ENCODE peak calls at places on chromosomes 6 and 20, in seven cellular contexts. R, Y, D, O, U, A and P are unnamed samples.

GRCh38 chr6:116266803-116267202 is 12.9 kb downstream of the TSPYL1 start:
- DNase-seq in Y (no peak), A (no peak), U (no peak), D (no peak), R (no peak), O (no peak), P (no peak)

GRCh38 chr6:23445157-23445710 is 680.8 kb upstream of the NRSN1 start:
- DNase-seq in O (no peak), Y (no peak), U (no peak), D (peak), A (no peak), R (no peak), P (no peak)

GRCh38 chr6:128368213-128369000 is 152.0 kb downstream of the PTPRK start:
- DNase-seq in R (no peak), D (no peak), A (no peak), U (no peak), Y (no peak), O (no peak), P (no peak)

GRCh38 chr6:90216081-90216977 is 80.3 kb downstream of the BACH2 start:
- DNase-seq in U (no peak), R (peak), A (no peak), Y (peak), D (no peak), O (no peak), P (no peak)

GRCh38 chr20:19692100-19692499 is 66.0 kb upstream of the RIN2 start:
- DNase-seq in D (no peak), O (no peak), Y (no peak), U (no peak), A (no peak), R (no peak), P (no peak)

GRCh38 chr6:36340671-36341454 is 4.2 kb upstream of the BNIP5 start:
- DNase-seq in R (peak), D (peak), U (peak), O (peak), A (peak), Y (peak), P (peak)

GRCh38 chr6:153131037-153131981 is at the start of gene RGS17:
- DNase-seq in U (peak), D (peak), R (peak), Y (peak), O (peak), A (peak), P (peak)

GRCh38 chr20:57662313-57663240 is 42.4 kb upstream of the ZBP1 start:
- DNase-seq in A (no peak), U (peak), R (peak), Y (no peak), D (no peak), O (no peak), P (no peak)

GRCh38 chr6:2764610-2765165 is 505 bp upstream of the WRNIP1 start:
- DNase-seq in A (peak), Y (peak), U (peak), D (peak), O (no peak), R (no peak), P (peak)

GRCh38 chr20:8627386-8628030 is 441.4 kb upstream of the PLCB4 start:
- DNase-seq in A (no peak), D (no peak), O (no peak), R (no peak), U (no peak), Y (no peak), P (no peak)

GRCh38 chr6:107716688-107717089 is 107.4 kb downstream of the SCML4 start:
- DNase-seq in A (no peak), O (no peak), Y (peak), U (no peak), D (no peak), R (no peak), P (no peak)

GRCh38 chr20:7883309-7883708 is 56.9 kb downstream of the HAO1 start:
- DNase-seq in U (no peak), O (no peak), Y (no peak), D (no peak), A (no peak), R (no peak), P (no peak)

GRCh38 chr6:41427642-41428401 is 92.4 kb downstream of the NCR2 start:
- DNase-seq in U (no peak), D (peak), A (peak), R (peak), Y (peak), O (peak), P (peak)

GRCh38 chr20:64119681-64120341 is 12.4 kb upstream of the NPBWR2 start:
- DNase-seq in Y (no peak), O (no peak), D (no peak), U (no peak), R (no peak), A (no peak), P (peak)

GRCh38 chr6:52087498-52087999 is at the start of gene PKHD1:
- DNase-seq in D (no peak), O (no peak), A (peak), Y (peak), R (no peak), U (no peak), P (no peak)

GRCh38 chr6:16712931-16713484 is 48.3 kb downstream of the ATXN1 start:
- DNase-seq in D (no peak), R (no peak), A (peak), O (no peak), U (no peak), Y (no peak), P (no peak)

GRCh38 chr6:92122746-92123145 is 1296.6 kb downstream of the EPHA7 start:
- DNase-seq in A (no peak), U (no peak), O (no peak), Y (no peak), D (no peak), R (no peak), P (no peak)

GRCh38 chr20:48338717-48339116 is 489.1 kb downstream of the PREX1 start:
- DNase-seq in R (no peak), D (no peak), O (no peak), U (no peak), Y (no peak), A (no peak), P (no peak)

GRCh38 chr6:20826378-20826777 is 292.1 kb downstream of the CDKAL1 start:
- DNase-seq in A (no peak), R (no peak), Y (no peak), D (no peak), U (no peak), O (no peak), P (no peak)

GRCh38 chr6:27672113-27672799 is 199.4 kb upstream of the ZNF184 start:
- DNase-seq in D (no peak), Y (peak), U (peak), O (no peak), A (no peak), R (peak), P (no peak)

GRCh38 chr6:128767705-128768104 is 115.2 kb upstream of the LAMA2 start:
- DNase-seq in R (no peak), O (no peak), D (no peak), A (no peak), U (no peak), Y (no peak), P (no peak)

GRCh38 chr6:2563635-2564034 is 187.1 kb downstream of the MYLK4 start:
- DNase-seq in R (no peak), A (no peak), D (no peak), Y (peak), U (no peak), O (no peak), P (no peak)

GRCh38 chr6:134464690-134465411 is 146.9 kb upstream of the SGK1 start:
- DNase-seq in R (no peak), D (no peak), U (no peak), O (no peak), Y (peak), A (peak), P (peak)

GRCh38 chr6:166408936-166409755 is 26.4 kb upstream of the MPC1 start:
- DNase-seq in R (no peak), D (no peak), A (no peak), U (no peak), O (no peak), Y (no peak), P (no peak)

GRCh38 chr6:144690659-144691058 is 405.5 kb downstream of the UTRN start:
- DNase-seq in O (no peak), Y (no peak), A (no peak), R (no peak), U (no peak), D (no peak), P (no peak)

GRCh38 chr20:54377992-54378773 is 97.2 kb upstream of the DOK5 start:
- DNase-seq in O (no peak), Y (no peak), U (no peak), D (no peak), R (no peak), A (no peak), P (no peak)

GRCh38 chr20:54379893-54380292 is 95.5 kb upstream of the DOK5 start:
- DNase-seq in Y (no peak), O (no peak), R (no peak), U (no peak), D (no peak), A (no peak), P (no peak)

GRCh38 chr20:54382419-54382818 is 93.0 kb upstream of the DOK5 start:
- DNase-seq in D (no peak), U (no peak), O (no peak), A (no peak), R (no peak), Y (no peak), P (no peak)
- TF ChIP-seq CTCF in D (no peak), U (no peak), O (no peak), A (no peak), R (no peak), Y (no peak), P (no peak)

DNA sequence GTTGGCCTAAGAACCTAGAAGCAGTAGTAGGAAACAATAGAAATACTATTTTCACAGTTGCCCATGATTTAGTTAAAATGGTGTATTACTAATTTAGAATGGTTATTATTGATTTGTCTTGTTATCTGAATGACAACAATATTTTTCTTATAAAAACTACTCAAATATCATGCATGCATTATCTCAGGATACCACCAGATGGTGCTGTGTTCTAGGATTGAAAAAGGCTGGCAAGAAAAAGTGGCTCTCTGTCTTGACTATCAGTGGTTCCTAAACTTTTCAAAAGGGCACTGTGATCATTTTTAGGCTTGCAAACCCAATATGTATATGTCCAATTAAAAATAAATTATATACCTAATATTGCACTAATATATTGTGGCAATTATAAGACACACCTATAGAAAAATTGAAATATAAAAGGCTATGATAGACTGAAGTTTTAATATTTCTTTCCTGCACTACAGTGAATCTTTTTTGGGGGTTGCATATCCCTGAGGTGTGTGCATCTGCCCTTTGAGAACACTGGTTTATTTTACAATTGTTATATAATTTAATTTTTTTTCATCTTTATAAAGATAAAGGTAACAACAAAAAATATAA is 131.7 kb upstream of the MLIP start:
- DNase-seq in D (no peak), O (no peak), R (no peak), U (no peak), Y (peak), A (peak), P (no peak)
- TF ChIP-seq CTCF in D (peak), O (peak), R (peak), U (no peak), Y (peak), A (peak), P (peak)

GRCh38 chr6:132728616-132729015 is 14.8 kb upstream of the VNN1 start:
- DNase-seq in R (peak), D (no peak), O (no peak), Y (no peak), U (no peak), A (no peak), P (no peak)
- TF ChIP-seq CTCF in R (peak), D (no peak), O (peak), Y (no peak), U (no peak), A (no peak), P (no peak)

GRCh38 chr6:136335736-136336362 is 46.2 kb upstream of the BCLAF1 start:
- DNase-seq in D (no peak), U (peak), Y (no peak), R (no peak), O (no peak), A (no peak), P (no peak)

GRCh38 chr6:136333824-136334464 is 44.3 kb upstream of the BCLAF1 start:
- DNase-seq in R (no peak), A (no peak), O (no peak), U (no peak), Y (no peak), D (no peak), P (no peak)

GRCh38 chr6:136334465-136334846 is 44.8 kb upstream of the BCLAF1 start:
- DNase-seq in Y (no peak), D (peak), U (no peak), O (no peak), R (no peak), A (no peak), P (no peak)

GRCh38 chr6:136337606-136338005 is 48.0 kb upstream of the BCLAF1 start:
- DNase-seq in Y (no peak), U (no peak), A (no peak), R (no peak), D (no peak), O (no peak), P (no peak)

GRCh38 chr6:136334853-136335252 is 45.2 kb upstream of the BCLAF1 start:
- DNase-seq in U (no peak), R (peak), D (no peak), A (no peak), Y (no peak), O (no peak), P (no peak)
- TF ChIP-seq CTCF in U (no peak), R (no peak), D (no peak), A (no peak), Y (no peak), O (peak), P (no peak)

GRCh38 chr20:46563170-46563847 is 12.9 kb upstream of the OCSTAMP start:
- DNase-seq in A (no peak), D (no peak), U (no peak), O (no peak), Y (no peak), R (peak), P (no peak)
- TF ChIP-seq CTCF in A (no peak), D (no peak), U (no peak), O (no peak), Y (no peak), R (no peak), P (no peak)

DNA sequence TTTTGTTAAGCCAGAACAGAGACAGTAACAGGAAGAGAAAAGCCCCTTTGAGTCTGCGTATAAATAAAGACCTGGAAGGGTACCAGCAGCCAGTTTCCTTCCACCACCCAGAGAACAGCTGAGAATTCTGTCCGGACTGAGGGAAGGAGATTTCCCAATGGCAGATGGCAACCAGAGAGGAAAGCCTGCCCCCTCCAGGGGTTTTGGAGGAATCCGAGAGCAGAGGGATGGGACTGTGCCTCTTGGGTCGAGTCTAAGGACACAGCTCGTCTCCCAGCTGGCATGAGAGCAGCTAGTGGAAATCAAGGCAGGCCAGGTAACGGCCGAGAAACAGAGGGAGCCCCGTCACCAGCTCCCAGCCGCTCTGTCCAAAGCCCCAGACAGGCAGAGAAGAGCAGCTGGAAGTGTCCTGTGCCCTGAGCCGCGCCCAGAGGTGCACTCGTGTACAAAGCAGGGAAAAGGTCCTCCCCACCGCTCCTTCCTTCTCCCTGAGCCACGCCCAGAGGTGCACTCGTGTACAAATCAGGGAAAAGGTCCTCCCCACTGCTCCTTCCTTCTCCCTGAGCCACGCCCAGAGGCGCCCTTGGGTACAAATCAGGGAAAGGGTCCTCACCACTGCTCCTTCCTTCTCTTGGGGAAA is 134.0 kb upstream of the SNX9 start:
- DNase-seq in R (peak), O (no peak), D (no peak), Y (no peak), A (no peak), U (no peak), P (no peak)
- TF ChIP-seq CTCF in R (no peak), O (no peak), D (no peak), Y (no peak), A (no peak), U (no peak), P (peak)

GRCh38 chr6:140893432-140893831 is 1239.3 kb upstream of the GJE1 start:
- DNase-seq in Y (no peak), R (peak), U (no peak), A (no peak), O (no peak), D (no peak), P (no peak)
- TF ChIP-seq CTCF in Y (no peak), R (no peak), U (no peak), A (no peak), O (no peak), D (no peak), P (no peak)